ENCODE peak calls at places on chromosomes 2 and 18, in six cellular contexts. D, B, G, X, H and W are unnamed samples.

GRCh38 chr2:223020971-223021675 is 30.9 kb upstream of the KCNE4 start:
- DNase-seq in D (no peak), B (no peak), G (no peak), X (no peak), H (no peak), W (no peak)

GRCh38 chr2:174003635-174004310 is 38.6 kb upstream of the SP3 start:
- DNase-seq in D (no peak), B (no peak), G (no peak), X (no peak), H (no peak), W (no peak)

GRCh38 chr18:2776596-2776995 is 70.2 kb upstream of the EMILIN2 start:
- DNase-seq in D (no peak), B (no peak), G (no peak), X (no peak), H (no peak), W (no peak)

GRCh38 chr2:64636105-64636873 is 17.4 kb downstream of the SERTAD2 start:
- DNase-seq in D (no peak), B (no peak), G (no peak), X (peak; percentile 86), H (no peak), W (no peak)

GRCh38 chr2:189751080-189751658 is 11.4 kb downstream of the OSGEPL1 start:
- DNase-seq in D (no peak), B (peak; percentile 29), G (peak; percentile 38), X (no peak), H (peak; percentile 28), W (peak; percentile 61)

GRCh38 chr18:79400591-79401381 is 5.1 kb downstream of the NFATC1 start:
- DNase-seq in D (no peak), B (no peak), G (no peak), X (peak; percentile 88), H (no peak), W (no peak)

GRCh38 chr2:229261599-229261998 is 9.5 kb downstream of the PID1 start:
- DNase-seq in D (no peak), B (no peak), G (no peak), X (no peak), H (no peak), W (no peak)

GRCh38 chr18:21391074-21391673 is 149.1 kb downstream of the GREB1L start:
- DNase-seq in D (no peak), B (no peak), G (peak; percentile 44), X (no peak), H (no peak), W (no peak)

GRCh38 chr2:191933307-191934105 is 86.6 kb upstream of the CAVIN2 start:
- DNase-seq in D (no peak), B (no peak), G (no peak), X (no peak), H (peak; percentile 34), W (no peak)

GRCh38 chr2:180222642-180223041 is 215.5 kb upstream of the CWC22 start:
- DNase-seq in D (peak; percentile 10), B (no peak), G (no peak), X (no peak), H (no peak), W (no peak)

GRCh38 chr18:60064271-60064670 is 164.5 kb downstream of the PMAIP1 start:
- DNase-seq in D (no peak), B (no peak), G (no peak), X (no peak), H (no peak), W (no peak)

GRCh38 chr2:100739735-100740432 is 80.1 kb upstream of the NPAS2 start:
- DNase-seq in D (no peak), B (no peak), G (no peak), X (no peak), H (no peak), W (peak; percentile 54)
- TF ChIP-seq POLR2A in D (no peak), B (no peak), G (no peak), X (no peak), H (no peak), W (no peak)

GRCh38 chr2:237674731-237675276 is 47.4 kb downstream of the LRRFIP1 start:
- DNase-seq in D (peak; percentile 86), B (peak; percentile 89), G (no peak), X (peak; percentile 98), H (peak; percentile 88), W (peak; percentile 85)
- TF ChIP-seq POLR2A in D (peak; percentile 40), B (peak; percentile 60), G (no peak), X (peak; percentile 50), H (peak; percentile 27), W (no peak)

DNA sequence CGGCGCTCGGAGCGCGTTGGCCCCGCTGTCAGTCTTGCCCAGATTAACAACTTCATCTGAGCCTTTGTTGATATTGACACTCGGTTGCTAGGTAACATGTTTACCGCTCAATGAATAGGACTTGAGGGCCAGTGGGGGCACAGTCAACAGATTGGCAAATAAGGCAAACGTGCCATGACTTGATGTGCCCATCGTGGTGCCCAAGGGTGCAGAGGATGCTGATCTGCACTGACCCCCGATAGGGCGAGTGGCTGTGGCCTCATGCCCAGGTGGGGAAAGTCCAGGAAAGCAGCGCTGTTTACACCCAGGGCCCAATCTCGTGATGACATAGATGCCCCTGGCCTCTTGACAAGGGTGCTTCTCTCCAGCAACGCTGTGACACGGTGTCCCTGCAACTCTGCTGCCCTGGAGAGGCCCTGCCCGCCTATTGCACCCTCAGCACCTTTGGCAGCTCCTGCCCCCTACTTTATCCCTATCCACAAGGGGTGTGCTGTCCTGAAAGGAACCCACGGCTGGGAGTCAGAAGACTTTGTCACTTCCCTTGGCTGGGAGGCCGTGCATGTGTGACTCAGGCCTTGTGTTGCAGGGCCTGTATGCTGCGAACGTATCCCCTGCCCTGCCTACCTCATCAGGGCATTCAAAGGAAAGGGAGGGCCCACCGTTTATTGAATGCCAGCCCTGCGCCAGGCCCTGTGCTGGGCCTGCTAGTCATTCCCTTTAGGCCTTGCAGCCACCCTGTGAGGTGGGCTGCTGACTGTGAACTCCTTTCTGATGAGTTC is 158.0 kb downstream of the INHBB start:
- DNase-seq in D (no peak), B (no peak), G (no peak), X (peak; percentile 66), H (no peak), W (no peak)
- TF ChIP-seq POLR2A in D (no peak), B (no peak), G (no peak), X (no peak), H (no peak), W (no peak)

GRCh38 chr18:44679056-44679911 is 1.4 kb upstream of the SETBP1 start:
- DNase-seq in D (peak; percentile 86), B (peak; percentile 90), G (peak; percentile 75), X (peak; percentile 95), H (peak; percentile 90), W (peak; percentile 93)
- TF ChIP-seq POLR2A in D (peak; percentile 66), B (peak; percentile 82), G (peak; percentile 27), X (peak; percentile 76), H (peak; percentile 89), W (no peak)